ENCODE peak calls at places on chromosomes 16 and 17, in ten cellular contexts. One of them, this sample, is unnamed.
A peak's percentile ranks its signal among the peaks of the same experiment; 100 is the strongest.

GRCh38 chr17:38922538-38923291 is 2.7 kb upstream of the LASP1NB start:
- DNase-seq in neural progenitor cell: peak; percentile 83
- DNase-seq in adrenal gland: peak; percentile 81
- DNase-seq in heart left ventricle: peak; percentile 89
- DNase-seq in ovary: peak; percentile 85
- DNase-seq in CD4-positive, alpha-beta T cell: no peak
- DNase-seq in AG04450: no peak
- DNase-seq in thoracic aorta: no peak
- DNase-seq in spleen: peak; percentile 68
- DNase-seq in upper lobe of right lung: peak; percentile 52
- DNase-seq in this sample: no peak

GRCh38 chr17:81859906-81860755 is at the start of gene P4HB:
- DNase-seq in neural progenitor cell: no peak
- DNase-seq in adrenal gland: peak; percentile 53
- DNase-seq in heart left ventricle: no peak
- DNase-seq in ovary: no peak
- DNase-seq in CD4-positive, alpha-beta T cell: no peak
- DNase-seq in AG04450: no peak
- DNase-seq in thoracic aorta: no peak
- DNase-seq in spleen: peak; percentile 98
- DNase-seq in upper lobe of right lung: peak; percentile 99
- DNase-seq in this sample: no peak

GRCh38 chr17:57032343-57032742 is 52.7 kb upstream of the AKAP1 start:
- DNase-seq in neural progenitor cell: peak; percentile 13
- DNase-seq in adrenal gland: no peak
- DNase-seq in heart left ventricle: peak; percentile 39
- DNase-seq in ovary: peak; percentile 41
- DNase-seq in CD4-positive, alpha-beta T cell: no peak
- DNase-seq in AG04450: no peak
- DNase-seq in thoracic aorta: no peak
- DNase-seq in spleen: no peak
- DNase-seq in upper lobe of right lung: peak; percentile 69
- DNase-seq in this sample: peak; percentile 36

GRCh38 chr17:49547566-49547965 is 28.1 kb upstream of the NXPH3 start:
- DNase-seq in neural progenitor cell: no peak
- DNase-seq in adrenal gland: no peak
- DNase-seq in heart left ventricle: no peak
- DNase-seq in ovary: no peak
- DNase-seq in CD4-positive, alpha-beta T cell: no peak
- DNase-seq in AG04450: no peak
- DNase-seq in thoracic aorta: no peak
- DNase-seq in spleen: peak; percentile 41
- DNase-seq in upper lobe of right lung: no peak
- DNase-seq in this sample: peak; percentile 61

GRCh38 chr17:38579934-38580333 is 25.8 kb downstream of the SRCIN1 start:
- DNase-seq in neural progenitor cell: peak; percentile 67
- DNase-seq in adrenal gland: peak; percentile 78
- DNase-seq in heart left ventricle: no peak
- DNase-seq in ovary: no peak
- DNase-seq in CD4-positive, alpha-beta T cell: no peak
- DNase-seq in AG04450: no peak
- DNase-seq in thoracic aorta: no peak
- DNase-seq in spleen: no peak
- DNase-seq in upper lobe of right lung: no peak
- DNase-seq in this sample: no peak

GRCh38 chr17:17186551-17187505 is 19.3 kb downstream of the PLD6 start:
- DNase-seq in neural progenitor cell: no peak
- DNase-seq in adrenal gland: no peak
- DNase-seq in heart left ventricle: no peak
- DNase-seq in ovary: no peak
- DNase-seq in CD4-positive, alpha-beta T cell: no peak
- DNase-seq in AG04450: no peak
- DNase-seq in thoracic aorta: no peak
- DNase-seq in spleen: no peak
- DNase-seq in upper lobe of right lung: no peak
- DNase-seq in this sample: no peak

GRCh38 chr16:9152649-9153501 is 61.4 kb downstream of the HAPSTR1 start:
- DNase-seq in neural progenitor cell: no peak
- DNase-seq in adrenal gland: no peak
- DNase-seq in heart left ventricle: no peak
- DNase-seq in ovary: no peak
- DNase-seq in CD4-positive, alpha-beta T cell: no peak
- DNase-seq in AG04450: no peak
- DNase-seq in thoracic aorta: no peak
- DNase-seq in spleen: no peak
- DNase-seq in upper lobe of right lung: no peak
- DNase-seq in this sample: no peak

GRCh38 chr17:82287849-82288601 is 14.5 kb upstream of the CSNK1D start:
- DNase-seq in neural progenitor cell: no peak
- DNase-seq in adrenal gland: peak; percentile 84
- DNase-seq in heart left ventricle: peak; percentile 88
- DNase-seq in ovary: peak; percentile 66
- DNase-seq in CD4-positive, alpha-beta T cell: no peak
- DNase-seq in AG04450: peak; percentile 48
- DNase-seq in thoracic aorta: no peak
- DNase-seq in spleen: no peak
- DNase-seq in upper lobe of right lung: peak; percentile 93
- DNase-seq in this sample: peak; percentile 83

GRCh38 chr17:4672726-4673125 is 31.2 kb downstream of the PELP1 start:
- DNase-seq in neural progenitor cell: no peak
- DNase-seq in adrenal gland: no peak
- DNase-seq in heart left ventricle: no peak
- DNase-seq in ovary: no peak
- DNase-seq in CD4-positive, alpha-beta T cell: no peak
- DNase-seq in AG04450: no peak
- DNase-seq in thoracic aorta: no peak
- DNase-seq in spleen: no peak
- DNase-seq in upper lobe of right lung: no peak
- DNase-seq in this sample: no peak

GRCh38 chr17:4672055-4672630 is 30.7 kb upstream of the ALOX15 start:
- DNase-seq in neural progenitor cell: no peak
- DNase-seq in adrenal gland: no peak
- DNase-seq in heart left ventricle: no peak
- DNase-seq in ovary: no peak
- DNase-seq in CD4-positive, alpha-beta T cell: no peak
- DNase-seq in AG04450: no peak
- DNase-seq in thoracic aorta: no peak
- DNase-seq in spleen: no peak
- DNase-seq in upper lobe of right lung: no peak
- DNase-seq in this sample: no peak

GRCh38 chr17:4675791-4676190 is 28.1 kb downstream of the PELP1 start:
- DNase-seq in neural progenitor cell: no peak
- DNase-seq in adrenal gland: no peak
- DNase-seq in heart left ventricle: no peak
- DNase-seq in ovary: no peak
- DNase-seq in CD4-positive, alpha-beta T cell: no peak
- DNase-seq in AG04450: no peak
- DNase-seq in thoracic aorta: no peak
- DNase-seq in spleen: no peak
- DNase-seq in upper lobe of right lung: no peak
- DNase-seq in this sample: no peak

GRCh38 chr17:4673169-4673568 is 30.8 kb downstream of the PELP1 start:
- DNase-seq in neural progenitor cell: no peak
- DNase-seq in adrenal gland: no peak
- DNase-seq in heart left ventricle: no peak
- DNase-seq in ovary: no peak
- DNase-seq in CD4-positive, alpha-beta T cell: no peak
- DNase-seq in AG04450: no peak
- DNase-seq in thoracic aorta: no peak
- DNase-seq in spleen: no peak
- DNase-seq in upper lobe of right lung: no peak
- DNase-seq in this sample: no peak

DNA sequence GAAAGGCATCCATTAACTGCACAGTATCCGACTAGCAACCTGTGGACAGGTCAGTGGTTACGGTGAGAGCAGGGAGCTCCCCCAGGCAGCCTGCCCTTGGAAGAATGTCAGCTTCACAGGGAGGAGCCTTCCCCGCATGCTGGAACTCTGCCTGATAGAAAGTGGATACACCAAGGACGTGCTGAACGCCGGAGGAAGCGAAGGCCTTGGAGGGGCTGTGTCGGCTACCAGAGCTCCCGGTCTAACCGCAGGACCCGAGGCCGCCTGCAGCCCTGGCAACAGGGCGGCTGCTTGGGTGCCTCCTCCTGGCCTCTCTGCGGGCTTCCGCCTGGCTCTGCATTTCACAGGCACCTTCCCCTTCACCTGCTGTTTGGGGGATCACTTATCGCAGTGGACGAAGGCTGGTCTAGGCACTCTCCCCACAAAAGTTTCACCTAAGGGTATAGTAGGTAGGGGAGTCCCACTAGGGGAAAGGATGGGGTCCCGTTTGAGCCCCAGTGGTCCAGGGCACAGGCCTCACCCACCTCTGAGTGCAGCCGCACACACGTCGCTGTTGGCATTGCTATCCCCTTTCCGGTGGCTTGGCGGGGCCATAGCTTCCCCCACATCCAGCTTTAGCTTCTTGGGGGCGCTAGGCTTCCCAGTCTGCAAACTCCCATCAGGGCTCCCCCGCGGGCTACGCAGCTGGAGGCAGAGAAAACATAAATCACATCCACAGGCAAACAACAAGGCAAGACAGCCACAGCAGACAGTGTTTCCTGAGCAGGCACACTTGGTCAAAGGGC is 29.8 kb downstream of the PELP1 start:
- DNase-seq in neural progenitor cell: no peak
- DNase-seq in adrenal gland: peak; percentile 71
- DNase-seq in heart left ventricle: no peak
- DNase-seq in ovary: no peak
- DNase-seq in CD4-positive, alpha-beta T cell: no peak
- DNase-seq in AG04450: no peak
- DNase-seq in thoracic aorta: no peak
- DNase-seq in spleen: no peak
- DNase-seq in upper lobe of right lung: no peak
- DNase-seq in this sample: no peak
- H3K27ac ChIP-seq in neural progenitor cell: no peak overlapping the region
- H3K27ac ChIP-seq in adrenal gland: peak overlapping the region; percentile 10
- H3K27ac ChIP-seq in heart left ventricle: no peak overlapping the region
- H3K27ac ChIP-seq in ovary: no peak overlapping the region
- H3K27ac ChIP-seq in CD4-positive, alpha-beta T cell: no peak overlapping the region
- H3K27ac ChIP-seq in AG04450: no peak overlapping the region
- H3K27ac ChIP-seq in thoracic aorta: no peak overlapping the region
- H3K27ac ChIP-seq in spleen: peak overlapping the region; percentile 24
- H3K27ac ChIP-seq in upper lobe of right lung: no peak overlapping the region
- H3K27ac ChIP-seq in this sample: no peak overlapping the region

DNA sequence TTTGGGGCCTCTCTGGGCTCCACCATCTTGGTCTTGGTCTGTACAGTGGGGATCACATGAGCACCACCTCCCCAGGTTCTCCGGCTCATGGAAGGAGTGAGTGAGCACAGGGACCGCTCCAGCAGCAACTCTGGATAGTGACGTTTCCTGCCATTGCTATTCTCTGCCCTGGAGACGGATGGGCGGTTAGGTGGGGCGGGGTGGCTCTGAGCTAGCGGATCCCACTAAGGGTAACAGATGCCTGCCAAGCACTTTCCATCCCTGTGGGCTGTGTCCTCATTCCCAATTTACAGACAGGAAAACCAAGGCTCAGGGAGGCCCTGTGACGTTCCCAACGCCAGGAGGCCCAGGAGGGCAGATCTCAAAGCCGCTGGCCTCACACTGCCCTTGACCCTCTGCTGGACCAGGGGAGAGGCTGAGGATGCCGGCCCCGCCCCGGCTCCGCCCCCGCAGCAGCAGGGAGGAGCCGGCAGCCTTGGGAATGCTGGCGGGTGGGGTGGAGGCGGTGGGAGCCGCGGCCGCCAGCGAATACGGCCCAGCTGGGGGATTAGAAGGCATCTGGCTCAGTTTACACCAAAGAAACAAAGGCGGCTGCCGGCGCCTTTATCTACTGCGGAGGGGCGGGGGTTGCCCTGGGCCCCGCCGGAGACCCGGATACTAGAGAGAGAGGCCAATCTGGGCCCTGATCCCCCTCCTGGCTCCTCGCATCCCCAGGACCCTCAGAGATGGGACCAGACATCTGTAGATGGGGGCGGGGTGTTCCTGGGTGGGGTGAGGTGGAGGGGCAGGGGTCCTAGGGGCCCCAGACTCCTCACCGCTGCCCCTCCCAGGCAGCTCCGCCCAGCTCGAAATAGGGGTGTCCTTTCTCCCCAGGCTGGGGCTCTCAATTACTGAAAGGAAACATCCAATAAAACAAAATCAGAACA is 122.3 kb upstream of the CIBAR2 start:
- DNase-seq in neural progenitor cell: peak; percentile 98
- DNase-seq in adrenal gland: peak; percentile 85
- DNase-seq in heart left ventricle: peak; percentile 76
- DNase-seq in ovary: peak; percentile 92
- DNase-seq in CD4-positive, alpha-beta T cell: no peak
- DNase-seq in AG04450: peak; percentile 73
- DNase-seq in thoracic aorta: no peak
- DNase-seq in spleen: peak; percentile 84
- DNase-seq in upper lobe of right lung: peak; percentile 76
- DNase-seq in this sample: peak; percentile 67
- H3K27ac ChIP-seq in neural progenitor cell: peak overlapping the region; percentile 91
- H3K27ac ChIP-seq in adrenal gland: peak overlapping the region; percentile 79
- H3K27ac ChIP-seq in heart left ventricle: peak overlapping the region; percentile 27
- H3K27ac ChIP-seq in ovary: peak overlapping the region; percentile 81
- H3K27ac ChIP-seq in CD4-positive, alpha-beta T cell: no peak overlapping the region
- H3K27ac ChIP-seq in AG04450: peak overlapping the region; percentile 93
- H3K27ac ChIP-seq in thoracic aorta: peak overlapping the region; percentile 33
- H3K27ac ChIP-seq in spleen: peak overlapping the region; percentile 80
- H3K27ac ChIP-seq in upper lobe of right lung: peak overlapping the region; percentile 71
- H3K27ac ChIP-seq in this sample: peak overlapping the region; percentile 66

GRCh38 chr16:89314357-89314756 is 96.9 kb downstream of the ZNF778 start:
- DNase-seq in neural progenitor cell: no peak
- DNase-seq in adrenal gland: no peak
- DNase-seq in heart left ventricle: no peak
- DNase-seq in ovary: no peak
- DNase-seq in CD4-positive, alpha-beta T cell: peak; percentile 72
- DNase-seq in AG04450: no peak
- DNase-seq in thoracic aorta: no peak
- DNase-seq in spleen: no peak
- DNase-seq in upper lobe of right lung: no peak
- DNase-seq in this sample: no peak
- H3K27ac ChIP-seq in neural progenitor cell: no peak overlapping the region
- H3K27ac ChIP-seq in adrenal gland: peak overlapping the region; percentile 79
- H3K27ac ChIP-seq in heart left ventricle: no peak overlapping the region
- H3K27ac ChIP-seq in ovary: no peak overlapping the region
- H3K27ac ChIP-seq in CD4-positive, alpha-beta T cell: peak overlapping the region; percentile 93
- H3K27ac ChIP-seq in AG04450: no peak overlapping the region
- H3K27ac ChIP-seq in thoracic aorta: no peak overlapping the region
- H3K27ac ChIP-seq in spleen: peak overlapping the region; percentile 87
- H3K27ac ChIP-seq in upper lobe of right lung: no peak overlapping the region
- H3K27ac ChIP-seq in this sample: no peak overlapping the region

GRCh38 chr16:84917492-84917891 is 93.8 kb downstream of the ZDHHC7 start:
- DNase-seq in neural progenitor cell: no peak
- DNase-seq in adrenal gland: no peak
- DNase-seq in heart left ventricle: no peak
- DNase-seq in ovary: no peak
- DNase-seq in CD4-positive, alpha-beta T cell: no peak
- DNase-seq in AG04450: no peak
- DNase-seq in thoracic aorta: no peak
- DNase-seq in spleen: no peak
- DNase-seq in upper lobe of right lung: no peak
- DNase-seq in this sample: no peak

GRCh38 chr16:84916156-84916555 is 95.2 kb downstream of the ZDHHC7 start:
- DNase-seq in neural progenitor cell: no peak
- DNase-seq in adrenal gland: no peak
- DNase-seq in heart left ventricle: no peak
- DNase-seq in ovary: no peak
- DNase-seq in CD4-positive, alpha-beta T cell: no peak
- DNase-seq in AG04450: no peak
- DNase-seq in thoracic aorta: no peak
- DNase-seq in spleen: no peak
- DNase-seq in upper lobe of right lung: no peak
- DNase-seq in this sample: no peak

GRCh38 chr16:84919267-84919666 is 92.1 kb downstream of the ZDHHC7 start:
- DNase-seq in neural progenitor cell: no peak
- DNase-seq in adrenal gland: no peak
- DNase-seq in heart left ventricle: no peak
- DNase-seq in ovary: no peak
- DNase-seq in CD4-positive, alpha-beta T cell: no peak
- DNase-seq in AG04450: no peak
- DNase-seq in thoracic aorta: no peak
- DNase-seq in spleen: no peak
- DNase-seq in upper lobe of right lung: no peak
- DNase-seq in this sample: no peak

GRCh38 chr16:84918006-84918909 is 93.1 kb downstream of the ZDHHC7 start:
- DNase-seq in neural progenitor cell: no peak
- DNase-seq in adrenal gland: no peak
- DNase-seq in heart left ventricle: no peak
- DNase-seq in ovary: no peak
- DNase-seq in CD4-positive, alpha-beta T cell: no peak
- DNase-seq in AG04450: no peak
- DNase-seq in thoracic aorta: no peak
- DNase-seq in spleen: no peak
- DNase-seq in upper lobe of right lung: no peak
- DNase-seq in this sample: no peak

GRCh38 chr16:84916850-84917249 is 94.5 kb downstream of the ZDHHC7 start:
- DNase-seq in neural progenitor cell: no peak
- DNase-seq in adrenal gland: no peak
- DNase-seq in heart left ventricle: no peak
- DNase-seq in ovary: no peak
- DNase-seq in CD4-positive, alpha-beta T cell: no peak
- DNase-seq in AG04450: no peak
- DNase-seq in thoracic aorta: no peak
- DNase-seq in spleen: no peak
- DNase-seq in upper lobe of right lung: no peak
- DNase-seq in this sample: no peak
- H3K27ac ChIP-seq in neural progenitor cell: no peak overlapping the region
- H3K27ac ChIP-seq in adrenal gland: no peak overlapping the region
- H3K27ac ChIP-seq in heart left ventricle: no peak overlapping the region
- H3K27ac ChIP-seq in ovary: no peak overlapping the region
- H3K27ac ChIP-seq in CD4-positive, alpha-beta T cell: no peak overlapping the region
- H3K27ac ChIP-seq in AG04450: no peak overlapping the region
- H3K27ac ChIP-seq in thoracic aorta: no peak overlapping the region
- H3K27ac ChIP-seq in spleen: no peak overlapping the region
- H3K27ac ChIP-seq in upper lobe of right lung: no peak overlapping the region
- H3K27ac ChIP-seq in this sample: peak overlapping the region; percentile 48